ENCODE peak calls at places on chromosomes 16 and 17, in four cellular contexts. I is neural progenitor cell, P is tibial artery, Y is right cardiac atrium. W is an unnamed sample. For H3K4me1, the result is how much of the 10 kb centered on the place peaks cover.

GRCh38 chr16:50338371-50339231 is 30.2 kb downstream of the BRD7 start:
- DNase-seq in I (no peak), P (no peak), Y (no peak), W (no peak)

GRCh38 chr17:12789075-12789975 is at the start of gene ARHGAP44:
- DNase-seq in I (peak), P (peak), Y (peak), W (no peak)

GRCh38 chr17:57090560-57091185 is 5.6 kb downstream of the AKAP1 start:
- DNase-seq in I (no peak), P (no peak), Y (no peak), W (no peak)

GRCh38 chr17:21303441-21304065 is 19.0 kb downstream of the MAP2K3 start:
- DNase-seq in I (no peak), P (peak), Y (no peak), W (no peak)

GRCh38 chr16:17282247-17282646 is 188.5 kb downstream of the XYLT1 start:
- DNase-seq in I (no peak), P (no peak), Y (no peak), W (no peak)

GRCh38 chr17:42518046-42518754 is 17.8 kb upstream of the NAGLU start:
- DNase-seq in I (no peak), P (peak), Y (peak), W (peak)

GRCh38 chr16:49515016-49515415 is 141.4 kb downstream of the C16orf78 start:
- DNase-seq in I (no peak), P (no peak), Y (peak), W (no peak)

GRCh38 chr16:81431554-81432353 is 12.9 kb upstream of the CMIP start:
- DNase-seq in I (peak), P (no peak), Y (no peak), W (peak)

GRCh38 chr17:79627766-79628690 is 17.2 kb upstream of the RBFOX3 start:
- DNase-seq in I (no peak), P (peak), Y (peak), W (peak)

GRCh38 chr17:59154335-59154720 is 658 bp downstream of the SKA2 start:
- DNase-seq in I (peak), P (no peak), Y (peak), W (no peak)

GRCh38 chr16:24151482-24151939 is 104.6 kb upstream of the CACNG3 start:
- DNase-seq in I (peak), P (no peak), Y (no peak), W (no peak)

GRCh38 chr16:87956771-87957279 is 5.6 kb downstream of the BANP start:
- DNase-seq in I (no peak), P (no peak), Y (no peak), W (no peak)

GRCh38 chr16:30023586-30023985 is 588 bp downstream of the C16orf92 start:
- DNase-seq in I (no peak), P (no peak), Y (peak), W (no peak)

GRCh38 chr17:69434164-69434579 is 19.7 kb downstream of the MAP2K6 start:
- DNase-seq in I (no peak), P (no peak), Y (peak), W (no peak)

GRCh38 chr16:84598391-84598750 is 19.5 kb downstream of the COTL1 start:
- DNase-seq in I (peak), P (no peak), Y (no peak), W (no peak)

GRCh38 chr17:5883775-5884665 is 186.2 kb upstream of the WSCD1 start:
- DNase-seq in I (no peak), P (no peak), Y (no peak), W (no peak)

GRCh38 chr17:7329360-7330098 is 394 bp upstream of the NEURL4 start:
- DNase-seq in I (peak), P (peak), Y (peak), W (peak)

GRCh38 chr17:7330099-7331015 is 1.2 kb upstream of the NEURL4 start:
- DNase-seq in I (peak), P (peak), Y (peak), W (no peak)

GRCh38 chr17:7340179-7340578 is 3.9 kb downstream of the ACAP1 start:
- DNase-seq in I (no peak), P (no peak), Y (no peak), W (no peak)

GRCh38 chr17:7336240-7337175 is at the start of gene ACAP1:
- DNase-seq in I (no peak), P (no peak), Y (peak), W (no peak)

DNA sequence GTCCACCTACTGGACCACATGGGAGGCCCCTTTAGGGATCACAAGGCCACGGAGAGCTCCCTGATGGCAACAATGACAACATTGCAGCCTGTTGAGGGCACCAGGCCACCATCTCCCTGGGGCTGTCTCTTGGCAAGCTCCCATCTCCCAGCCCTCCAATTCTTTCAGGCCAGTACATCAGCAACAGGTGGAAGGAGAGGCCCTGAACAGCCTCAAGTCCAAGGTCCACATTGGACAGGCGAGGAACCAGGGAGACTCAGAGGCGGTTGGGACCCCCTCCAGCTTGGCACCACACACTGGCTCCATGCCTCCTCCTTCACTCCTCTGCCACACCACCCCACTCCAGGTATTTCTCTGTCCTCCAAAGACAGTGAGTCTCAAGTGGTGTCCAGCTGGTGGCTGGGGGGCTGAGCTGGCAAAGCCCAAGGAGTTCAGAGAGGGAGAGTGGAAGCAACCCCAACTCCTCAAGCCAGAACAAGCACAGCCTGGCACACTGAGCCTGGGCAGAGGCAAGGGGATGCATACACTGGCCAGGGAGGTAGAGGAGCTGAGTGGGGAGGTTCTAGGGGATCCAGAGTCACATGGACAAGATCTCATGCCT is 1.3 kb upstream of the ACAP1 start:
- DNase-seq in I (no peak), P (no peak), Y (no peak), W (no peak)
- H3K4me1 ChIP-seq in I (under half), P (under half), Y (under half), W (under half)

GRCh38 chr17:17093764-17094163 is 51.5 kb downstream of the MPRIP start:
- DNase-seq in I (no peak), P (no peak), Y (peak), W (no peak)
- H3K4me1 ChIP-seq in I (half or more), P (half or more), Y (under half), W (half or more)

GRCh38 chr17:7575481-7575883 is 4.0 kb upstream of the CD68 start:
- DNase-seq in I (no peak), P (no peak), Y (no peak), W (no peak)
- H3K4me1 ChIP-seq in I (under half), P (under half), Y (under half), W (half or more)

GRCh38 chr17:28718990-28719433 is 773 bp upstream of the RPL23A start:
- DNase-seq in I (no peak), P (no peak), Y (no peak), W (no peak)

GRCh38 chr17:28717578-28718316 is at the start of gene RAB34:
- DNase-seq in I (peak), P (peak), Y (peak), W (peak)

GRCh38 chr17:28722413-28723158 is 2.8 kb downstream of the RPL23A start:
- DNase-seq in I (no peak), P (no peak), Y (no peak), W (no peak)

GRCh38 chr17:28718317-28718672 is 627 bp upstream of the RAB34 start:
- DNase-seq in I (peak), P (no peak), Y (no peak), W (no peak)

GRCh38 chr17:28720247-28720996 is 637 bp downstream of the RPL23A start:
- DNase-seq in I (no peak), P (no peak), Y (no peak), W (no peak)
- H3K4me1 ChIP-seq in I (under half), P (half or more), Y (under half), W (half or more)

DNA sequence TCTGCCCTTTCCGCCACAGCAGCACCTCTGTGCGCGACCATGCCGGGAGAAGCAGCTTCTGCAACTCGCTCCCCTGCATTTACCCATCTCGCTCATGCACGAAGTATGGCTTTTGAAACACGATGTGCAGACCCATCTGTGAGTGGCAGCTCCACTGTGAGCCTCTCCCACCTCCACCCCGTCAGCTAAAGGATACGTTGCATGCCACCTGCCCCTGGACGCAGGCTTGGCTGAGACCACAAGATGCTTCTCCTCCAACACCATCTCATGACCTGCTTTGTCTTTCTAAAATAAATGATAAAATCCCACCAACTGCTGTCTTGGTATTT is 100.9 kb downstream of the ZNF778 start:
- DNase-seq in I (no peak), P (no peak), Y (no peak), W (no peak)
- H3K4me1 ChIP-seq in I (under half), P (half or more), Y (under half), W (half or more)